ENCODE peak calls at places on chromosomes 4 and X, in six cellular contexts. J, G, M, S, F and N are unnamed samples.

GRCh38 chrX:103550415-103551051 is 31.2 kb upstream of the RAB40A start:
- DNase-seq in J (no peak), G (no peak), M (no peak), S (no peak), F (no peak), N (no peak)

GRCh38 chrX:71365356-71365875 is 741 bp upstream of the TAF1 start:
- DNase-seq in J (no peak), G (no peak), M (no peak), S (no peak), F (no peak), N (no peak)

GRCh38 chrX:69565247-69565815 is 50.6 kb upstream of the EDA start:
- DNase-seq in J (no peak), G (no peak), M (no peak), S (no peak), F (no peak), N (peak; percentile 41)

GRCh38 chr4:71828450-71828849 is 44.6 kb upstream of the GC start:
- DNase-seq in J (no peak), G (no peak), M (no peak), S (no peak), F (no peak), N (no peak)

GRCh38 chr4:166165829-166166420 is 292.9 kb downstream of the TLL1 start:
- DNase-seq in J (peak; percentile 85), G (no peak), M (peak; percentile 27), S (no peak), F (peak; percentile 16), N (peak; percentile 79)

GRCh38 chrX:13064599-13065143 is 20.3 kb upstream of the FAM9C start:
- DNase-seq in J (peak; percentile 24), G (no peak), M (peak; percentile 53), S (no peak), F (no peak), N (no peak)

GRCh38 chrX:71493111-71493613 is 39.7 kb upstream of the OGT start:
- DNase-seq in J (no peak), G (no peak), M (no peak), S (peak; percentile 31), F (no peak), N (peak; percentile 30)

GRCh38 chrX:3166670-3167455 is 125.6 kb downstream of the ARSF start:
- DNase-seq in J (no peak), G (no peak), M (no peak), S (no peak), F (no peak), N (no peak)

GRCh38 chr4:743463-744211 is 38.0 kb downstream of the PCGF3 start:
- DNase-seq in J (no peak), G (no peak), M (no peak), S (no peak), F (no peak), N (no peak)

GRCh38 chr4:38621004-38621684 is 42.9 kb upstream of the KLF3 start:
- DNase-seq in J (peak; percentile 83), G (no peak), M (peak; percentile 63), S (peak; percentile 76), F (peak; percentile 62), N (peak; percentile 99)

GRCh38 chrX:71492086-71493065 is 40.5 kb upstream of the OGT start:
- DNase-seq in J (no peak), G (peak; percentile 28), M (no peak), S (peak; percentile 40), F (no peak), N (no peak)

GRCh38 chr4:4730214-4730613 is 129.3 kb upstream of the MSX1 start:
- DNase-seq in J (peak; percentile 54), G (no peak), M (no peak), S (no peak), F (no peak), N (no peak)

GRCh38 chr4:128688846-128689467 is 120.5 kb upstream of the JADE1 start:
- DNase-seq in J (no peak), G (no peak), M (no peak), S (no peak), F (no peak), N (no peak)

GRCh38 chr4:28548549-28548948 is 1687.9 kb downstream of the STIM2 start:
- DNase-seq in J (no peak), G (no peak), M (no peak), S (no peak), F (no peak), N (no peak)

GRCh38 chr4:87856816-87857215 is 24.0 kb downstream of the MEPE start:
- DNase-seq in J (no peak), G (no peak), M (no peak), S (no peak), F (no peak), N (no peak)

GRCh38 chr4:53763813-53764597 is 172.7 kb upstream of the LNX1 start:
- DNase-seq in J (no peak), G (no peak), M (peak; percentile 68), S (no peak), F (peak; percentile 68), N (peak; percentile 19)

GRCh38 chr4:39120418-39120817 is 58.4 kb downstream of the KLHL5 start:
- DNase-seq in J (no peak), G (no peak), M (no peak), S (no peak), F (no peak), N (no peak)

GRCh38 chr4:94924566-94924965 is 166.8 kb downstream of the BMPR1B start:
- DNase-seq in J (no peak), G (no peak), M (no peak), S (no peak), F (no peak), N (peak; percentile 83)

GRCh38 chrX:70454441-70455365 is 10.1 kb downstream of the DLG3 start:
- DNase-seq in J (peak; percentile 89), G (peak; percentile 58), M (no peak), S (peak; percentile 82), F (no peak), N (peak; percentile 81)

GRCh38 chr4:42366959-42367358 is 30.3 kb upstream of the SHISA3 start:
- DNase-seq in J (no peak), G (no peak), M (no peak), S (no peak), F (no peak), N (no peak)

GRCh38 chr4:101972791-101973190 is 182.3 kb downstream of the BANK1 start:
- DNase-seq in J (no peak), G (no peak), M (no peak), S (no peak), F (no peak), N (peak; percentile 78)

DNA sequence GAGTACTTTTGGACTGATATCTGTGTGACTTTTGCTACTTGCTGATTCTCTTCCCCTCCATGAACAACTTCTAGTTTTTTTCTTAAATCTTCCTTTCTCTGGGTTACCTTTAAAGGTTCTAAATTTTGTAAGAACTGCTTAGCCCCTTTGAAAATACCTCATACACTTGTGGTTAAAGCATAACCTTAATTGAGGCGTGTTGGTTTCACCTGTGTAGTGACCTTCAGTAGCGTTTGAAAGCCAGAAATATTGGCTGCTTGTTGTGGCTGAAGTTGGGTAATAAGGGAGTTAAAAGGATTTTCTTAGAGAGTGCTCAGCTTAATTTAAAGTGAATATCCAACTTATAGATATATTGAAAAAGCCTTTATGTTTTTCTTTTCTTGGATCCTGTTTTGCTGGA is 32.0 kb downstream of the MAGEC1 start:
- DNase-seq in J (no peak), G (no peak), M (no peak), S (no peak), F (no peak), N (no peak)
- TF ChIP-seq CTCF in J (no peak), G (no peak), M (no peak), S (no peak), F (no peak), N (no peak)

DNA sequence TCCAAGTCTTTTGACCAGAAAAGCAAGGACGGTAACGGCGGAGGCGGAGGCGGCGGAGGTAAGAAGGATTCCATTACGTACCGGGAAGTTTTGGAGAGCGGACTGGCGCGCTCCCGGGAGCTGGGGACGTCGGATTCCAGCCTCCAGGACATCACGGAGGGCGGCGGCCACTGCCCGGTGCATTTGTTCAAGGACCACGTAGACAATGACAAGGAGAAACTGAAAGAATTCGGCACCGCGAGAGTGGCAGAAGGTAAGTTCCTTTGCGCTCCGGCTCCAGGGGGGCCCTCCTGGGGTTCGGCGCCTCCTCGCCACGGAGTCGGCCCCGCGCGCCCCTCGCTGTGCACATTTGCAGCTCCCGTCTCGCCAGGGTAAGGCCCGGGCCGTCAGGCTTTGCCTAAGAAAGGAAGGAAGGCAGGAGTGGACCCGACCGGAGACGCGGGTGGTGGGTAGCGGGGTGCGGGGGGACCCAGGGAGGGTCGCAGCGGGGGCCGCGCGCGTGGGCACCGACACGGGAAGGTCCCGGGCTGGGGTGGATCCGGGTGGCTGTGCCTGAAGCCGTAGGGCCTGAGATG is 418 bp downstream of the SHOX start:
- DNase-seq in J (no peak), G (peak; percentile 11), M (no peak), S (no peak), F (no peak), N (no peak)
- H3K4me3 ChIP-seq in J (no peak overlapping the region), G (no peak overlapping the region), M (no peak overlapping the region), S (no peak overlapping the region), F (no peak overlapping the region), N (no peak overlapping the region)

DNA sequence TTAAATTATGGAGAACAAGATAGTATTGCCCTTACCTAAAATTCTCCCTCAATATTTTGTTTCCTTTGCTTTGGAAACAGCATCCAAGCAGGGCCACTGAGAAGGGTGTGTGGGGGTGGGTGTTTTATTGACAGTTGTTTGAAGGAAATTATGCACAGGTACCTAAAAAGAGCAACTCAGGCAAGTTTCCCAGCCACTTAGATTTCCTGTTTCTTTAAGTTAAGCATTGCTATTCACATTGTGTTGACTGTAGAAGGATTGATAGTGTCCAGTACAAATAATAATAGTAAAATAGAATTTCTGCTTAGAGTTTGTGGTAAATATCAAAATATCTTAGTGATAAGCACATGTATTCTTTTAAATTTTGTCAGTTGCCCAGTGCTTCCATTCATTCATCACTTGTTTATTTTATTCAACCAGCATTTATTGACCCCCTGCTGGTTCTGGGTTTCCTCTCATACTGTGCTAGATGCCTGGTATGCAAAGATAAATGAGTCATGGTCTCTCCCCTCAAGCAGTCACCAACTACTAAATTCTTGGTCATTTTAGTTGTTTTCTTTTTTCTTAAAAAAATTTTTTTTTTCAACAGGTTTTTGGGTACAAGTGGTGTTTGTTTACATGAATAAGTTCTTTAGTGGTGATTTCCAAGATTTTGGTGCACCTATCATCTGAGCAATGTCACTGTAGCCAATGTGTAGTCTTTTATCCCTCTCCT is 50.0 kb downstream of the GALNT7 start:
- DNase-seq in J (no peak), G (no peak), M (peak; percentile 66), S (no peak), F (peak; percentile 16), N (no peak)
- TF ChIP-seq CTCF in J (no peak), G (no peak), M (no peak), S (no peak), F (no peak), N (no peak)

GRCh38 chr4:55613621-55614020 is 21.6 kb upstream of the PDCL2 start:
- DNase-seq in J (no peak), G (no peak), M (no peak), S (no peak), F (no peak), N (no peak)
- H3K4me3 ChIP-seq in J (no peak overlapping the region), G (no peak overlapping the region), M (no peak overlapping the region), S (no peak overlapping the region), F (no peak overlapping the region), N (no peak overlapping the region)

GRCh38 chr4:157035471-157035870 is 40.5 kb upstream of the GLRB start:
- DNase-seq in J (no peak), G (no peak), M (no peak), S (no peak), F (no peak), N (no peak)
- TF ChIP-seq CTCF in J (no peak), G (no peak), M (no peak), S (no peak), F (no peak), N (no peak)

DNA sequence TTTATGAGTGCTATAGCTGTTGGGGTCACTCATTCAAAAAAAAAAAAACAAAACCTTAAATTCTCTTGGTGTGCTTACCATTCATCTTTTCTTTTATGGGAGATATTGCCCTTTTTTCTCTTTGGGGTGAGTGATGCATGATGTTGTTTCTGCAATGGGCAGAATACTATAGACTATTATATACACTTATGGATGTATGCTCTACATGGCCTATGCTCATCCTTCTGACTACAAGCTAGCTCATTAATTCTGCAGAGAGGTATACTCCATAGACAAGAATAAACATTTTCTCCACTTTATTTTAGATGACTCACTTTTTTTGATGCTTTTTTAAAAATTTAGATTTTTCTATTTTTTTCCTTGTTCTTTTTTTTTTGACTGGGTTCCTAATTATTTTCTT is 160.3 kb upstream of the ANK2 start:
- DNase-seq in J (no peak), G (no peak), M (no peak), S (no peak), F (no peak), N (no peak)
- H3K4me3 ChIP-seq in J (no peak overlapping the region), G (peak overlapping the region; percentile 13), M (no peak overlapping the region), S (no peak overlapping the region), F (no peak overlapping the region), N (no peak overlapping the region)